ENCODE peak calls at places on chromosomes 16 and 17, in seven cellular contexts. I is cardiac muscle cell, Y is pancreas, K is HCT116, L is RWPE2, X is GM12878, Z is PC-9. Q is an unnamed sample. For H3K4me1, the result is how much of the 10 kb centered on the place peaks cover.

GRCh38 chr17:56994009-56994792 is 16.3 kb downstream of the SCPEP1 start:
- DNase-seq in I (no peak), Y (no peak), K (no peak), L (no peak), X (no peak), Z (peak), Q (no peak)

GRCh38 chr17:69031839-69032238 is 28.9 kb downstream of the ABCA9 start:
- DNase-seq in I (no peak), Y (no peak), K (no peak), L (no peak), X (no peak), Z (no peak), Q (no peak)

GRCh38 chr17:59466943-59467801 is 98.2 kb upstream of the DHX40 start:
- DNase-seq in I (no peak), Y (no peak), K (no peak), L (no peak), X (no peak), Z (no peak), Q (no peak)

GRCh38 chr17:36760425-36760824 is 159.0 kb downstream of the MRM1 start:
- DNase-seq in I (no peak), Y (no peak), K (no peak), L (no peak), X (no peak), Z (no peak), Q (no peak)

GRCh38 chr16:29678691-29679267 is at the start of gene QPRT:
- DNase-seq in I (peak), Y (peak), K (no peak), L (no peak), X (no peak), Z (peak), Q (peak)

GRCh38 chr17:7440113-7440822 is 956 bp downstream of the FGF11 start:
- DNase-seq in I (peak), Y (peak), K (no peak), L (peak), X (no peak), Z (no peak), Q (peak)

GRCh38 chr17:50268040-50268439 is 6.2 kb upstream of the TMEM92 start:
- DNase-seq in I (no peak), Y (no peak), K (no peak), L (peak), X (no peak), Z (peak), Q (no peak)

GRCh38 chr17:54348234-54348633 is 525.5 kb downstream of the KIF2B start:
- DNase-seq in I (no peak), Y (no peak), K (no peak), L (no peak), X (no peak), Z (no peak), Q (no peak)

GRCh38 chr17:75778861-75779249 is 5.8 kb upstream of the UNK start:
- DNase-seq in I (peak), Y (no peak), K (no peak), L (no peak), X (no peak), Z (no peak), Q (no peak)

GRCh38 chr16:31301708-31302400 is 42.1 kb downstream of the ITGAM start:
- DNase-seq in I (no peak), Y (no peak), K (no peak), L (no peak), X (no peak), Z (peak), Q (no peak)

GRCh38 chr17:30165960-30166359 is 49.3 kb downstream of the NSRP1 start:
- DNase-seq in I (no peak), Y (no peak), K (no peak), L (no peak), X (no peak), Z (no peak), Q (no peak)

GRCh38 chr17:61425682-61426481 is 26.2 kb downstream of the TBX2 start:
- DNase-seq in I (no peak), Y (no peak), K (peak), L (no peak), X (no peak), Z (no peak), Q (no peak)

GRCh38 chr16:85137323-85138072 is 25.2 kb upstream of the CIBAR2 start:
- DNase-seq in I (peak), Y (peak), K (no peak), L (no peak), X (no peak), Z (peak), Q (peak)

GRCh38 chr16:31475949-31476304 is 4.0 kb downstream of the TGFB1I1 start:
- DNase-seq in I (no peak), Y (no peak), K (no peak), L (no peak), X (no peak), Z (no peak), Q (no peak)

GRCh38 chr17:29620271-29620670 is 2.4 kb downstream of the CORO6 start:
- DNase-seq in I (no peak), Y (no peak), K (peak), L (peak), X (no peak), Z (peak), Q (no peak)

GRCh38 chr16:23871924-23872323 is 36.1 kb downstream of the PRKCB start:
- DNase-seq in I (no peak), Y (peak), K (no peak), L (no peak), X (no peak), Z (no peak), Q (no peak)

GRCh38 chr17:72030067-72030899 is 90.5 kb upstream of the SOX9 start:
- DNase-seq in I (peak), Y (peak), K (no peak), L (no peak), X (peak), Z (no peak), Q (no peak)

GRCh38 chr17:17874478-17874877 is 37.7 kb upstream of the SREBF1 start:
- DNase-seq in I (no peak), Y (no peak), K (no peak), L (no peak), X (no peak), Z (peak), Q (no peak)

GRCh38 chr17:48612854-48613691 is 2.0 kb downstream of the HOXB8 start:
- DNase-seq in I (peak), Y (no peak), K (no peak), L (no peak), X (no peak), Z (peak), Q (no peak)

GRCh38 chr17:27244481-27245223 is 49.3 kb upstream of the WSB1 start:
- DNase-seq in I (no peak), Y (peak), K (no peak), L (no peak), X (no peak), Z (peak), Q (peak)

GRCh38 chr16:82138478-82139285 is 31.3 kb downstream of the MPHOSPH6 start:
- DNase-seq in I (no peak), Y (no peak), K (peak), L (no peak), X (no peak), Z (no peak), Q (no peak)

GRCh38 chr17:63519972-63520882 is 2.9 kb upstream of the KCNH6 start:
- DNase-seq in I (no peak), Y (peak), K (no peak), L (no peak), X (no peak), Z (no peak), Q (peak)

GRCh38 chr17:76260220-76260619 is 4.9 kb upstream of the UBALD2 start:
- DNase-seq in I (no peak), Y (no peak), K (no peak), L (no peak), X (no peak), Z (no peak), Q (no peak)

GRCh38 chr17:15469260-15469659 is 1.8 kb upstream of the CDRT4 start:
- DNase-seq in I (no peak), Y (no peak), K (no peak), L (no peak), X (no peak), Z (no peak), Q (no peak)

GRCh38 chr17:42282478-42283080 is 5.7 kb upstream of the STAT5A start:
- DNase-seq in I (no peak), Y (no peak), K (no peak), L (no peak), X (no peak), Z (no peak), Q (peak)

GRCh38 chr17:51395621-51396020 is 135.3 kb downstream of the UTP18 start:
- DNase-seq in I (no peak), Y (no peak), K (no peak), L (no peak), X (no peak), Z (no peak), Q (no peak)

GRCh38 chr16:3461120-3461519 is 17.6 kb downstream of the NAA60 start:
- DNase-seq in I (no peak), Y (no peak), K (no peak), L (no peak), X (no peak), Z (no peak), Q (no peak)

GRCh38 chr17:41331606-41332005 is 16.1 kb upstream of the KRTAP17-1 start:
- DNase-seq in I (no peak), Y (no peak), K (no peak), L (no peak), X (no peak), Z (no peak), Q (no peak)

GRCh38 chr16:81366316-81366932 is 51.7 kb downstream of the GAN start:
- DNase-seq in I (peak), Y (no peak), K (peak), L (no peak), X (peak), Z (no peak), Q (no peak)

GRCh38 chr16:89017956-89018604 is 41.1 kb upstream of the CBFA2T3 start:
- DNase-seq in I (no peak), Y (no peak), K (no peak), L (peak), X (no peak), Z (no peak), Q (no peak)

GRCh38 chr16:57807968-57808528 is 5.8 kb upstream of the KIFC3 start:
- DNase-seq in I (peak), Y (peak), K (peak), L (peak), X (no peak), Z (peak), Q (peak)

GRCh38 chr16:51638338-51639135 is 487.5 kb upstream of the SALL1 start:
- DNase-seq in I (no peak), Y (no peak), K (no peak), L (no peak), X (no peak), Z (no peak), Q (no peak)

DNA sequence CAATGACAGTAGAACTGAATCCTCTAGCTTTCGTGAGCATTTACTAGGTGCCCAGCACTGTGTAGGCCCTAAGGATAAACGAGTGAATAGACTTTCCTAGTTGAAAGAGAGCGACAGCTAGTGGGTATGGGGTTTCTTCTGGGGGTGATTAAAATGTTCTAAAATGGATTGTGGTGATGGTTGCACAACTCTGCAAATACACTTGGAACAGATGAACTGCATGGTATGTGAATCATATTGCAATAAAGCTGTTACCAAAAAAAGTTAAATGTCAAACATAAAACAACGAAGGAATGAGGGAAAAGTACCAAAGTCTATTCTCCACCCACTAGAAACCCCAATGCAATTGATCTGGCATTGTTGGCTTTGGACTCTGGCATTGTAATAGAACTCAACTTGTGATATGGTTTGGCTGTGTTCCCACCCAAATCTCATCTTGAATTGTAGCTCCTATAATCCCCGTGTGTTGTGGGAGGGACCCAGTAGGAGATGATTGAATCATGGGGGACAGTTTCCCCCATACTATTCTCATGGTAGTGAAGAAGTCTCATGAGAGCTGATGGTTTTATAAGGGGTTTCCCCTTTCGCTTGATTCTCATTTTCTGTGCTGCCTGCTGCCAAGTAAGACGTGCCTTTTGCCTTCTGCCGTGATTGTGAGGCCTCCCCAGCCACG is 70.5 kb downstream of the MARF1 start:
- DNase-seq in I (no peak), Y (no peak), K (no peak), L (no peak), X (no peak), Z (peak), Q (no peak)
- TF ChIP-seq CTCF in I (peak), Y (no peak), K (no peak), L (peak), X (no peak), Z (no peak), Q (no peak)

DNA sequence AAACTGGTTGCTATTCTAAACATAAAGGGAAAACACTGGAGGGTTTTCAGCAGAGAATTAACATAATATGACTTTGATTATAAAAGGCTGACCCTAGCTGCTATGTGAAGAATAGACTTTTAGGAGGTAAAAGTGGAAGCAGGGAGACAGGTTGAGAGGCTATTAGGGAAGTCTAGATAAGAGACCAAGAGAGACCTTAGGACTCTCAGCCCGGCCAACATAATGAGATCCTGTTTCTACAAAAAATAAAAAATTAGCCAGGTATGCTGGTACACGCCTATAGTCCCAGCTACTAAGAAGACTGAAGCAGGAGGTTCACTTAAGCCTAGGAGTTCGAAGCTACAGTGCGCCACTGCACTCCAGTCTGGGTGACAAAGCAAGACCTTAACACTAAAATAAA is 393.2 kb upstream of the PMFBP1 start:
- DNase-seq in I (peak), Y (no peak), K (no peak), L (no peak), X (no peak), Z (no peak), Q (no peak)
- H3K4me1 ChIP-seq in I (under half), Y (under half), K (under half), L (under half), X (under half), Z (under half), Q (under half)

GRCh38 chr17:35141681-35142466 is at the start of gene NLE1:
- DNase-seq in I (peak), Y (peak), K (peak), L (peak), X (peak), Z (peak), Q (peak)
- TF ChIP-seq CTCF in I (peak), Y (peak), K (peak), L (peak), X (peak), Z (peak), Q (peak)

GRCh38 chr16:1822801-1823200 is 3.8 kb downstream of the HAGH start:
- DNase-seq in I (no peak), Y (no peak), K (no peak), L (no peak), X (no peak), Z (no peak), Q (no peak)
- H3K4me1 ChIP-seq in I (under half), Y (under half), K (under half), L (under half), X (under half), Z (under half), Q (under half)

DNA sequence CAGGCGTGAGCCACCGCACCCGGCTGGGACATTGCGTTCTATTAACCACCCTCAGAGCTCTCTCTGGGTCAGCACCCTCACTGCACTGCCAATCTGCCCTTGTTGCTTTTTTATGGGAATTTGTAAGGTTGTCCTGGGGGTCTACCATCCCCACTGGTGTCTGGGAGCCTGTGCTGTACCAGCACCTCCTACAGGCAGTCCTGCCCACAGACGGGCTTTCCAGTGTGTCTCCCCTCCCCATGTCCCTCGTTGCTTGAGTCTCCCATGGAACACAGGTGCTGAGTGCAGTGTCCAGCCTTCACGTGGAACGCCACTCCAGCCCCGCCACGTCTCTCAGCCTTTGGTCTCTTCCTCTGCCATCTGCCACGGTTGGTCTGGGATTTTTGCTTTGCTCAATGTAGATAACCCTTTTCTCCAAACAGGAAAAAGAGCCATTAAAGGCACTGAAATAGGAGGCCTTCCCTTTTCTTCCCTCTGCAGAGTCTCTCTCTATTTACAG is 68.0 kb upstream of the CBX4 start:
- DNase-seq in I (no peak), Y (no peak), K (no peak), L (no peak), X (no peak), Z (no peak), Q (no peak)
- TF ChIP-seq CTCF in I (no peak), Y (no peak), K (peak), L (no peak), X (no peak), Z (no peak), Q (no peak)

Q was measured in right lobe of liver.